ENCODE peak calls at places on chromosomes 1 and 21, in nine cellular contexts. I is breast epithelium, Z is GM12892, E is K562, J is SK-N-SH, Q is HL-60, T is sigmoid colon, K is transverse colon, G is H1. N is an unnamed sample.

GRCh38 chr1:201013031-201013485 is 10.5 kb downstream of the KIF21B start:
- DNase-seq in I (no peak), Z (no peak), E (peak), J (no peak), Q (peak), T (no peak), K (peak), G (no peak), N (peak)

GRCh38 chr1:47424336-47424982 is 8.4 kb downstream of the FOXE3 start:
- DNase-seq in I (no peak), Z (no peak), E (peak), J (peak), Q (no peak), T (no peak), K (no peak), G (no peak), N (no peak)

GRCh38 chr1:112461200-112461871 is 47.4 kb upstream of the WNT2B start:
- DNase-seq in I (no peak), Z (no peak), E (peak), J (no peak), Q (no peak), T (no peak), K (no peak), G (no peak), N (no peak)

GRCh38 chr1:236536540-236536939 is 12.8 kb downstream of the LGALS8 start:
- DNase-seq in I (no peak), Z (no peak), E (no peak), J (no peak), Q (peak), T (no peak), K (no peak), G (no peak), N (no peak)

GRCh38 chr1:115537415-115537814 is 104.4 kb upstream of the VANGL1 start:
- DNase-seq in I (no peak), Z (no peak), E (no peak), J (no peak), Q (no peak), T (no peak), K (no peak), G (no peak), N (no peak)

GRCh38 chr1:233614173-233614742 is 352 bp downstream of the KCNK1 start:
- DNase-seq in I (peak), Z (peak), E (peak), J (no peak), Q (no peak), T (no peak), K (peak), G (no peak), N (peak)

GRCh38 chr1:91603409-91603808 is 102.8 kb downstream of the CDC7 start:
- DNase-seq in I (no peak), Z (no peak), E (no peak), J (no peak), Q (no peak), T (no peak), K (no peak), G (no peak), N (no peak)

GRCh38 chr1:155184835-155185782 is 11.5 kb downstream of the TRIM46 start:
- DNase-seq in I (no peak), Z (peak), E (no peak), J (peak), Q (no peak), T (peak), K (peak), G (no peak), N (peak)

GRCh38 chr1:60255565-60255964 is 182.0 kb upstream of the C1orf87 start:
- DNase-seq in I (no peak), Z (no peak), E (no peak), J (no peak), Q (no peak), T (no peak), K (no peak), G (no peak), N (no peak)

GRCh38 chr1:2787163-2787911 is 14.2 kb downstream of the TTC34 start:
- DNase-seq in I (peak), Z (peak), E (no peak), J (peak), Q (no peak), T (peak), K (no peak), G (no peak), N (peak)

GRCh38 chr21:15121655-15122120 is 56.9 kb upstream of the NRIP1 start:
- DNase-seq in I (no peak), Z (no peak), E (no peak), J (no peak), Q (no peak), T (no peak), K (no peak), G (no peak), N (no peak)

GRCh38 chr1:1063945-1064831 is 9.9 kb downstream of the RNF223 start:
- DNase-seq in I (no peak), Z (peak), E (peak), J (peak), Q (peak), T (no peak), K (peak), G (no peak), N (peak)

GRCh38 chr21:29233611-29234540 is 64.8 kb upstream of the BACH1 start:
- DNase-seq in I (no peak), Z (peak), E (no peak), J (no peak), Q (no peak), T (no peak), K (no peak), G (no peak), N (no peak)

GRCh38 chr1:91610829-91611228 is 110.2 kb downstream of the CDC7 start:
- DNase-seq in I (no peak), Z (no peak), E (peak), J (no peak), Q (no peak), T (no peak), K (no peak), G (no peak), N (no peak)

GRCh38 chr1:202162418-202163280 is 2.2 kb upstream of the PTPN7 start:
- DNase-seq in I (no peak), Z (no peak), E (peak), J (no peak), Q (peak), T (no peak), K (no peak), G (no peak), N (no peak)

GRCh38 chr1:13593511-13594131 is 10.0 kb downstream of the PDPN start:
- DNase-seq in I (no peak), Z (no peak), E (no peak), J (no peak), Q (no peak), T (peak), K (peak), G (no peak), N (no peak)

GRCh38 chr1:101833312-101833711 is 163.4 kb downstream of the OLFM3 start:
- DNase-seq in I (no peak), Z (no peak), E (no peak), J (no peak), Q (no peak), T (no peak), K (no peak), G (no peak), N (no peak)

GRCh38 chr1:110875216-110875731 is 2.3 kb downstream of the CD53 start:
- DNase-seq in I (no peak), Z (no peak), E (peak), J (no peak), Q (peak), T (no peak), K (peak), G (no peak), N (peak)

GRCh38 chr1:86914998-86915736 is 732 bp downstream of the HS2ST1 start:
- DNase-seq in I (no peak), Z (peak), E (peak), J (peak), Q (peak), T (peak), K (peak), G (no peak), N (peak)

GRCh38 chr1:212309967-212310366 is 24.8 kb downstream of the PPP2R5A start:
- DNase-seq in I (no peak), Z (no peak), E (no peak), J (no peak), Q (no peak), T (no peak), K (no peak), G (no peak), N (no peak)

DNA sequence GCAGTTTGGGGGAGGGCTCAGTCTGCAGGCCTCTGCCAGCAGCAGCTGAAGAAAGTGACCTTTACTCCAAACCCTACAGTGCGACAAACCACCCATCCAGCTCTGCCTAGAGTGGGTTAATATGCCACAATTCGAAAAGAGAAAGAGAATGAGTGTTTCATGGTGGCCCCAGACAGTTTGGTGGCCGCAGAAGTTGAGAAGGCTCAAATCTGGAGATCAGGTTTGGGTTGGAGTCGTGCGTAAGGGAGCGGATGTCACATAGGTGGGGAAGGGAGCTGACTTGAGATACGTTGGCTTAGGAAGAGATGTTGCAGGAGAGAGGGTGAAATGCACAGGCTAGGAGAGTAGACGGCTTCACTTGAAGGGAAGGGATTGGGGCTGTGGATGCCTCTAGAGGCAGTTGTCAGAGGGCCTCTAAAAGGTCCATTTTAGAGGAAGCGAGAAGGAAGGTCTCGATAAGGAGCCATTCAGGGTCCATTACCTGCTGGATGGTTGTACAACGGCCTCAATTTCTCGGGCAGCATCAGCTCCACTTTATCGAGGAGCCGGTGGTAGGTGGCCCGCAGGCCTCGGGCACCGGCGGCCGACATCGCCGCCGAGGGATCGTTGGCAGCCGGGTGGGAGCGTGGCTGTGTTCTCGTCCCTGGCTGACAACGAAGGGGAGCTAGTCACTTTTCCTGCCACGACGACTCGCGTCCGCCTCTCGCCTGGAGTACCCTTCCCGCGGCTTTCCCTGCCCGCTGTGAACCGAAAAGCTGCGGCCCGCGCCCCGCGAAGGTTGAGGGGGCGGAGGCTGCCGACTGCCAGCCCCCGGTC is 1.0 kb upstream of the DCAF6 start:
- DNase-seq in I (no peak), Z (no peak), E (peak), J (peak), Q (peak), T (peak), K (peak), G (no peak), N (no peak)
- TF ChIP-seq POLR2AphosphoS5 in I (peak), Z (no peak), E (peak), J (no peak), Q (peak), T (peak), K (peak), G (peak), N (peak)

DNA sequence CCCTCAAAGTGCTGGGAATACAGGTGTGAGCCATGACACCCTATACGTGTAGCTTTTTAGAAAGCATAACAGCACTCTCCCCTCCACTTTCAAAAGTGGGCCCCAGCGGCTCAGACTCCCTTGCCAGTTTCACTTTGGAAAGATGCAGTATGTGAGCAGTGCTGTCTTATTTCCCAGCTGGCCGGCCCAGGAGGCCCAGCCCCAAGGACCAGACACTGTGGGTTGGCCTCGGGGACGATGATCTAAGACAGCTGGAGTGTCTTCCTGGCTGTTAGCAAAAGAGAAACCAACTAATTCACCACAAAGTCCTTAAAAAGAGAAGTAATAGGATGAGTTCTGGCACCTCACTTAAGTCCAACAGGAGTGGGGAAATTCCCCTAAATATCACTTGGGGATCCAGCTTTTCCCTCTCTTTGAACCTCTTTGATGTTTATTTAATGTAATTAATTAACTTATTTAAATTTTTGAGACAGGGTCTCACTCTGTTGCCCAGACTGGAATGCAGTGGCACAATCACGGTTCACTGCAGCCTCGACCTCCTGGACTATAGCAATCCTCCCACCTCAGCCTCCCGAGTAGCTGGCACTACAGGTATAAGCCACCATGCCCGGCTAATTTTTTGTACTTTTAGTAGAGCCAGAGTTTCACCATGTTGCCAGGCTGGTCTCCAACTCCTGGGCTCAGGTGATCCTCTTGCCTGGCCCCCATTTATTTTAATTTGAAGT is 17.6 kb upstream of the CLIC4 start:
- DNase-seq in I (no peak), Z (peak), E (no peak), J (no peak), Q (peak), T (peak), K (peak), G (no peak), N (peak)
- TF ChIP-seq POLR2AphosphoS5 in I (peak), Z (no peak), E (no peak), J (no peak), Q (peak), T (no peak), K (peak), G (no peak), N (peak)

GRCh38 chr1:98824724-98825123 is 163.2 kb downstream of the SNX7 start:
- DNase-seq in I (no peak), Z (no peak), E (no peak), J (no peak), Q (no peak), T (no peak), K (no peak), G (no peak), N (no peak)
- TF ChIP-seq POLR2AphosphoS5 in I (no peak), Z (no peak), E (no peak), J (no peak), Q (no peak), T (no peak), K (no peak), G (no peak), N (no peak)

DNA sequence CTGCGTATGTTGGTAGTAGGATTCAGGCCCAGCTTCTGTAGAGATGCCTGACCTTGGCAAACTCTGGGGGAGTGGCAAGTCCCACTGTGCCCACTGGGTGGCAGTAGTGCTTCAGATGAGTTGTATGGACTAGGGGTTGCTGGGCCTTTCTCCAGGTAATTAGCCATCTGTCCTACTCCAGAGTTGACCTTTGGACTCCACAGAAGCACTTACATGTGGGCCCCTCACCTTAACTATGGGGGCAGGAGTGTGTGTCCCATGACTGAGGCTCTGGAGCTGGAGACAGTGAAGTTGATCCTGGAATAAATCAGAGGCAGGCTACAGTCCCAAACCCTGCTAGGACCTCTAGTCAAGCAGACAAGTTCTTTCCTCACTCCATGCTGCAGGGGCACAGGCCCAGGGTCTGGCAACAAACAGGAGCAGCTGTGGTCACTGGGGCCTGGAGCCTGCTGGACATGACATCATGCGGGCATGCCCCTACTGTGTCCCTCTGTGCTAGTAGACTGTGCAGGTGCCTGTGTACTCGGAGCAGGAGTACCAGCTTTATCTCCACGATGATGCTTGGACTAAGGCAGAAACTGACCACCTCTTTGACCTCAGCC is 4.6 kb downstream of the DMAP1 start:
- DNase-seq in I (peak), Z (peak), E (peak), J (peak), Q (peak), T (peak), K (peak), G (peak), N (peak)
- TF ChIP-seq POLR2AphosphoS5 in I (no peak), Z (no peak), E (no peak), J (peak), Q (no peak), T (no peak), K (peak), G (no peak), N (no peak)

GRCh38 chr1:30749691-30750583 is 7.6 kb downstream of the LAPTM5 start:
- DNase-seq in I (no peak), Z (no peak), E (no peak), J (no peak), Q (no peak), T (no peak), K (peak), G (no peak), N (peak)
- TF ChIP-seq POLR2AphosphoS5 in I (no peak), Z (peak), E (no peak), J (no peak), Q (no peak), T (no peak), K (peak), G (no peak), N (peak)